ENCODE peak calls at places on chromosome 1, in six cellular contexts. One of them, this sample, is unnamed.

GRCh38 chr1:72000809-72001208 is 281.5 kb downstream of the NEGR1 start:
- DNase-seq in sciatic nerve: no peak
- DNase-seq in amygdala: no peak
- DNase-seq in anterior cingulate cortex: no peak
- DNase-seq in GM20000: no peak
- DNase-seq in SJSA1: no peak
- DNase-seq in this sample: no peak

GRCh38 chr1:203327684-203328457 is 22.6 kb downstream of the BTG2 start:
- DNase-seq in sciatic nerve: peak
- DNase-seq in amygdala: no peak
- DNase-seq in anterior cingulate cortex: no peak
- DNase-seq in GM20000: peak
- DNase-seq in SJSA1: peak
- DNase-seq in this sample: no peak

GRCh38 chr1:157407917-157408525 is 144.3 kb downstream of the FCRL5 start:
- DNase-seq in sciatic nerve: no peak
- DNase-seq in amygdala: no peak
- DNase-seq in anterior cingulate cortex: no peak
- DNase-seq in GM20000: no peak
- DNase-seq in SJSA1: no peak
- DNase-seq in this sample: no peak

GRCh38 chr1:205124726-205125125 is 2.9 kb upstream of the RBBP5 start:
- DNase-seq in sciatic nerve: no peak
- DNase-seq in amygdala: no peak
- DNase-seq in anterior cingulate cortex: no peak
- DNase-seq in GM20000: peak
- DNase-seq in SJSA1: no peak
- DNase-seq in this sample: no peak

GRCh38 chr1:54158071-54158470 is 5.3 kb upstream of the CDCP2 start:
- DNase-seq in sciatic nerve: no peak
- DNase-seq in amygdala: no peak
- DNase-seq in anterior cingulate cortex: no peak
- DNase-seq in GM20000: no peak
- DNase-seq in SJSA1: no peak
- DNase-seq in this sample: no peak

GRCh38 chr1:37070126-37070525 is 35.8 kb upstream of the GRIK3 start:
- DNase-seq in sciatic nerve: no peak
- DNase-seq in amygdala: no peak
- DNase-seq in anterior cingulate cortex: no peak
- DNase-seq in GM20000: no peak
- DNase-seq in SJSA1: no peak
- DNase-seq in this sample: no peak

GRCh38 chr1:208054485-208054884 is 143.6 kb upstream of the CD34 start:
- DNase-seq in sciatic nerve: no peak
- DNase-seq in amygdala: no peak
- DNase-seq in anterior cingulate cortex: no peak
- DNase-seq in GM20000: no peak
- DNase-seq in SJSA1: no peak
- DNase-seq in this sample: no peak

GRCh38 chr1:65299328-65299727 is 10.0 kb upstream of the DNAJC6 start:
- DNase-seq in sciatic nerve: no peak
- DNase-seq in amygdala: no peak
- DNase-seq in anterior cingulate cortex: no peak
- DNase-seq in GM20000: no peak
- DNase-seq in SJSA1: no peak
- DNase-seq in this sample: no peak

GRCh38 chr1:222631611-222632208 is 13.8 kb downstream of the MIA3 start:
- DNase-seq in sciatic nerve: no peak
- DNase-seq in amygdala: no peak
- DNase-seq in anterior cingulate cortex: no peak
- DNase-seq in GM20000: no peak
- DNase-seq in SJSA1: no peak
- DNase-seq in this sample: no peak

GRCh38 chr1:156123356-156124196 is 9.1 kb downstream of the LMNA start:
- DNase-seq in sciatic nerve: peak
- DNase-seq in amygdala: peak
- DNase-seq in anterior cingulate cortex: peak
- DNase-seq in GM20000: no peak
- DNase-seq in SJSA1: peak
- DNase-seq in this sample: peak

GRCh38 chr1:159015440-159015909 is 5.8 kb downstream of the IFI16 start:
- DNase-seq in sciatic nerve: peak
- DNase-seq in amygdala: no peak
- DNase-seq in anterior cingulate cortex: no peak
- DNase-seq in GM20000: peak
- DNase-seq in SJSA1: peak
- DNase-seq in this sample: peak

GRCh38 chr1:88061106-88061829 is 622.8 kb upstream of the PKN2 start:
- DNase-seq in sciatic nerve: peak
- DNase-seq in amygdala: no peak
- DNase-seq in anterior cingulate cortex: no peak
- DNase-seq in GM20000: peak
- DNase-seq in SJSA1: no peak
- DNase-seq in this sample: peak

GRCh38 chr1:15090373-15090772 is 63.2 kb upstream of the TMEM51 start:
- DNase-seq in sciatic nerve: no peak
- DNase-seq in amygdala: no peak
- DNase-seq in anterior cingulate cortex: no peak
- DNase-seq in GM20000: no peak
- DNase-seq in SJSA1: no peak
- DNase-seq in this sample: peak

GRCh38 chr1:210657806-210658205 is 329.1 kb downstream of the HHAT start:
- DNase-seq in sciatic nerve: no peak
- DNase-seq in amygdala: no peak
- DNase-seq in anterior cingulate cortex: no peak
- DNase-seq in GM20000: no peak
- DNase-seq in SJSA1: no peak
- DNase-seq in this sample: no peak

GRCh38 chr1:38578444-38578951 is 281.1 kb downstream of the RRAGC start:
- DNase-seq in sciatic nerve: no peak
- DNase-seq in amygdala: no peak
- DNase-seq in anterior cingulate cortex: no peak
- DNase-seq in GM20000: no peak
- DNase-seq in SJSA1: no peak
- DNase-seq in this sample: no peak

GRCh38 chr1:13699936-13700520 is at the start of gene PRDM2:
- DNase-seq in sciatic nerve: peak
- DNase-seq in amygdala: no peak
- DNase-seq in anterior cingulate cortex: no peak
- DNase-seq in GM20000: peak
- DNase-seq in SJSA1: peak
- DNase-seq in this sample: peak

GRCh38 chr1:207298186-207298585 is 23.3 kb upstream of the CD55 start:
- DNase-seq in sciatic nerve: no peak
- DNase-seq in amygdala: no peak
- DNase-seq in anterior cingulate cortex: no peak
- DNase-seq in GM20000: no peak
- DNase-seq in SJSA1: no peak
- DNase-seq in this sample: no peak

GRCh38 chr1:34929853-34930701 is 627 bp upstream of the DLGAP3 start:
- DNase-seq in sciatic nerve: no peak
- DNase-seq in amygdala: no peak
- DNase-seq in anterior cingulate cortex: no peak
- DNase-seq in GM20000: no peak
- DNase-seq in SJSA1: no peak
- DNase-seq in this sample: no peak

GRCh38 chr1:27522860-27523665 is 33.1 kb upstream of the WASF2 start:
- DNase-seq in sciatic nerve: no peak
- DNase-seq in amygdala: no peak
- DNase-seq in anterior cingulate cortex: no peak
- DNase-seq in GM20000: no peak
- DNase-seq in SJSA1: no peak
- DNase-seq in this sample: peak

GRCh38 chr1:115184951-115185331 is 95.6 kb upstream of the TSPAN2 start:
- DNase-seq in sciatic nerve: no peak
- DNase-seq in amygdala: no peak
- DNase-seq in anterior cingulate cortex: no peak
- DNase-seq in GM20000: no peak
- DNase-seq in SJSA1: peak
- DNase-seq in this sample: no peak

GRCh38 chr1:43348343-43348808 is 10.4 kb upstream of the CDC20 start:
- DNase-seq in sciatic nerve: no peak
- DNase-seq in amygdala: no peak
- DNase-seq in anterior cingulate cortex: no peak
- DNase-seq in GM20000: no peak
- DNase-seq in SJSA1: no peak
- DNase-seq in this sample: no peak

GRCh38 chr1:171590022-171590421 is 32.0 kb upstream of the MYOCOS start:
- DNase-seq in sciatic nerve: no peak
- DNase-seq in amygdala: no peak
- DNase-seq in anterior cingulate cortex: no peak
- DNase-seq in GM20000: no peak
- DNase-seq in SJSA1: no peak
- DNase-seq in this sample: no peak

GRCh38 chr1:93448983-93449805 is 1.3 kb downstream of the FNBP1L start:
- DNase-seq in sciatic nerve: no peak
- DNase-seq in amygdala: no peak
- DNase-seq in anterior cingulate cortex: no peak
- DNase-seq in GM20000: peak
- DNase-seq in SJSA1: no peak
- DNase-seq in this sample: peak

GRCh38 chr1:214943054-214943453 is 139.5 kb upstream of the KCNK2 start:
- DNase-seq in sciatic nerve: no peak
- DNase-seq in amygdala: no peak
- DNase-seq in anterior cingulate cortex: no peak
- DNase-seq in GM20000: no peak
- DNase-seq in SJSA1: no peak
- DNase-seq in this sample: no peak

GRCh38 chr1:114033961-114034360 is 54.7 kb downstream of the OLFML3 start:
- DNase-seq in sciatic nerve: no peak
- DNase-seq in amygdala: no peak
- DNase-seq in anterior cingulate cortex: no peak
- DNase-seq in GM20000: no peak
- DNase-seq in SJSA1: no peak
- DNase-seq in this sample: no peak

GRCh38 chr1:244665771-244666217 is 12.9 kb downstream of the DESI2 start:
- DNase-seq in sciatic nerve: no peak
- DNase-seq in amygdala: no peak
- DNase-seq in anterior cingulate cortex: no peak
- DNase-seq in GM20000: peak
- DNase-seq in SJSA1: no peak
- DNase-seq in this sample: no peak